ENCODE peak calls at places on chromosome 10, in nine cellular contexts. One of them, this sample, is unnamed.

GRCh38 chr10:106504536-106504935 is 660.0 kb downstream of the SORCS1 start:
- DNase-seq in mesothelial cell of epicardium: no peak
- DNase-seq in effector CD4-positive, alpha-beta T cell: no peak
- DNase-seq in IMR-90: no peak
- DNase-seq in lower leg skin: no peak
- DNase-seq in stomach: no peak
- DNase-seq in posterior vena cava: no peak
- DNase-seq in A549: no peak
- DNase-seq in fibroblast of mammary gland: no peak
- DNase-seq in this sample: peak; percentile 60

GRCh38 chr10:77002872-77003271 is 634.7 kb downstream of the KCNMA1 start:
- DNase-seq in mesothelial cell of epicardium: no peak
- DNase-seq in effector CD4-positive, alpha-beta T cell: no peak
- DNase-seq in IMR-90: no peak
- DNase-seq in lower leg skin: no peak
- DNase-seq in stomach: no peak
- DNase-seq in posterior vena cava: no peak
- DNase-seq in A549: no peak
- DNase-seq in fibroblast of mammary gland: no peak
- DNase-seq in this sample: no peak

GRCh38 chr10:70053896-70054641 is 1.4 kb downstream of the MACROH2A2 start:
- DNase-seq in mesothelial cell of epicardium: peak; percentile 61
- DNase-seq in effector CD4-positive, alpha-beta T cell: no peak
- DNase-seq in IMR-90: no peak
- DNase-seq in lower leg skin: no peak
- DNase-seq in stomach: no peak
- DNase-seq in posterior vena cava: no peak
- DNase-seq in A549: peak; percentile 38
- DNase-seq in fibroblast of mammary gland: peak; percentile 6
- DNase-seq in this sample: no peak

GRCh38 chr10:97149065-97149680 is 36.6 kb downstream of the SLIT1 start:
- DNase-seq in mesothelial cell of epicardium: no peak
- DNase-seq in effector CD4-positive, alpha-beta T cell: no peak
- DNase-seq in IMR-90: no peak
- DNase-seq in lower leg skin: no peak
- DNase-seq in stomach: no peak
- DNase-seq in posterior vena cava: peak; percentile 67
- DNase-seq in A549: no peak
- DNase-seq in fibroblast of mammary gland: no peak
- DNase-seq in this sample: no peak

GRCh38 chr10:46992794-46993552 is 81.7 kb downstream of the PTPN20 start:
- DNase-seq in mesothelial cell of epicardium: no peak
- DNase-seq in effector CD4-positive, alpha-beta T cell: no peak
- DNase-seq in IMR-90: peak; percentile 50
- DNase-seq in lower leg skin: peak; percentile 37
- DNase-seq in stomach: no peak
- DNase-seq in posterior vena cava: peak; percentile 87
- DNase-seq in A549: peak; percentile 28
- DNase-seq in fibroblast of mammary gland: peak; percentile 69
- DNase-seq in this sample: peak; percentile 7

GRCh38 chr10:71727429-71728217 is 8.0 kb upstream of the C10orf105 start:
- DNase-seq in mesothelial cell of epicardium: no peak
- DNase-seq in effector CD4-positive, alpha-beta T cell: peak; percentile 64
- DNase-seq in IMR-90: no peak
- DNase-seq in lower leg skin: peak; percentile 79
- DNase-seq in stomach: peak; percentile 70
- DNase-seq in posterior vena cava: peak; percentile 91
- DNase-seq in A549: no peak
- DNase-seq in fibroblast of mammary gland: peak; percentile 7
- DNase-seq in this sample: peak; percentile 30

GRCh38 chr10:101720606-101721230 is 25.7 kb upstream of the FBXW4 start:
- DNase-seq in mesothelial cell of epicardium: no peak
- DNase-seq in effector CD4-positive, alpha-beta T cell: no peak
- DNase-seq in IMR-90: no peak
- DNase-seq in lower leg skin: no peak
- DNase-seq in stomach: no peak
- DNase-seq in posterior vena cava: no peak
- DNase-seq in A549: no peak
- DNase-seq in fibroblast of mammary gland: no peak
- DNase-seq in this sample: no peak

GRCh38 chr10:112741830-112742402 is 208.1 kb upstream of the TCF7L2 start:
- DNase-seq in mesothelial cell of epicardium: no peak
- DNase-seq in effector CD4-positive, alpha-beta T cell: no peak
- DNase-seq in IMR-90: no peak
- DNase-seq in lower leg skin: no peak
- DNase-seq in stomach: no peak
- DNase-seq in posterior vena cava: no peak
- DNase-seq in A549: no peak
- DNase-seq in fibroblast of mammary gland: no peak
- DNase-seq in this sample: no peak

GRCh38 chr10:100986952-100987684 is at the start of the genes MRPL43 and TWNK:
- DNase-seq in mesothelial cell of epicardium: peak; percentile 84
- DNase-seq in effector CD4-positive, alpha-beta T cell: peak; percentile 80
- DNase-seq in IMR-90: peak; percentile 64
- DNase-seq in lower leg skin: peak; percentile 77
- DNase-seq in stomach: peak; percentile 87
- DNase-seq in posterior vena cava: peak; percentile 96
- DNase-seq in A549: peak; percentile 91
- DNase-seq in fibroblast of mammary gland: peak; percentile 67
- DNase-seq in this sample: peak; percentile 91

GRCh38 chr10:70255329-70256299 is 22.4 kb upstream of the PPA1 start:
- DNase-seq in mesothelial cell of epicardium: no peak
- DNase-seq in effector CD4-positive, alpha-beta T cell: no peak
- DNase-seq in IMR-90: no peak
- DNase-seq in lower leg skin: no peak
- DNase-seq in stomach: no peak
- DNase-seq in posterior vena cava: peak; percentile 86
- DNase-seq in A549: no peak
- DNase-seq in fibroblast of mammary gland: peak; percentile 33
- DNase-seq in this sample: no peak

GRCh38 chr10:1240341-1240775 is 184.2 kb downstream of the WDR37 start:
- DNase-seq in mesothelial cell of epicardium: peak; percentile 34
- DNase-seq in effector CD4-positive, alpha-beta T cell: no peak
- DNase-seq in IMR-90: no peak
- DNase-seq in lower leg skin: no peak
- DNase-seq in stomach: no peak
- DNase-seq in posterior vena cava: no peak
- DNase-seq in A549: no peak
- DNase-seq in fibroblast of mammary gland: no peak
- DNase-seq in this sample: no peak

GRCh38 chr10:14623931-14624330 is 150.8 kb downstream of the FAM107B start:
- DNase-seq in mesothelial cell of epicardium: no peak
- DNase-seq in effector CD4-positive, alpha-beta T cell: no peak
- DNase-seq in IMR-90: no peak
- DNase-seq in lower leg skin: no peak
- DNase-seq in stomach: no peak
- DNase-seq in posterior vena cava: no peak
- DNase-seq in A549: no peak
- DNase-seq in fibroblast of mammary gland: no peak
- DNase-seq in this sample: no peak

GRCh38 chr10:71093531-71093930 is 118.8 kb upstream of the UNC5B start:
- DNase-seq in mesothelial cell of epicardium: no peak
- DNase-seq in effector CD4-positive, alpha-beta T cell: no peak
- DNase-seq in IMR-90: no peak
- DNase-seq in lower leg skin: peak; percentile 4
- DNase-seq in stomach: peak; percentile 7
- DNase-seq in posterior vena cava: no peak
- DNase-seq in A549: no peak
- DNase-seq in fibroblast of mammary gland: no peak
- DNase-seq in this sample: no peak

GRCh38 chr10:127349737-127350136 is 153.3 kb upstream of the INSYN2A start:
- DNase-seq in mesothelial cell of epicardium: no peak
- DNase-seq in effector CD4-positive, alpha-beta T cell: no peak
- DNase-seq in IMR-90: peak; percentile 53
- DNase-seq in lower leg skin: no peak
- DNase-seq in stomach: no peak
- DNase-seq in posterior vena cava: no peak
- DNase-seq in A549: no peak
- DNase-seq in fibroblast of mammary gland: no peak
- DNase-seq in this sample: no peak

GRCh38 chr10:72093450-72093849 is 5.1 kb upstream of the SPOCK2 start:
- DNase-seq in mesothelial cell of epicardium: no peak
- DNase-seq in effector CD4-positive, alpha-beta T cell: no peak
- DNase-seq in IMR-90: no peak
- DNase-seq in lower leg skin: no peak
- DNase-seq in stomach: no peak
- DNase-seq in posterior vena cava: no peak
- DNase-seq in A549: no peak
- DNase-seq in fibroblast of mammary gland: no peak
- DNase-seq in this sample: no peak

GRCh38 chr10:26573674-26574073 is 123.8 kb upstream of the PDSS1 start:
- DNase-seq in mesothelial cell of epicardium: no peak
- DNase-seq in effector CD4-positive, alpha-beta T cell: no peak
- DNase-seq in IMR-90: no peak
- DNase-seq in lower leg skin: no peak
- DNase-seq in stomach: no peak
- DNase-seq in posterior vena cava: no peak
- DNase-seq in A549: no peak
- DNase-seq in fibroblast of mammary gland: no peak
- DNase-seq in this sample: no peak

GRCh38 chr10:50415292-50415691 is 164.0 kb upstream of the ASAH2 start:
- DNase-seq in mesothelial cell of epicardium: no peak
- DNase-seq in effector CD4-positive, alpha-beta T cell: no peak
- DNase-seq in IMR-90: no peak
- DNase-seq in lower leg skin: no peak
- DNase-seq in stomach: no peak
- DNase-seq in posterior vena cava: no peak
- DNase-seq in A549: no peak
- DNase-seq in fibroblast of mammary gland: no peak
- DNase-seq in this sample: no peak

GRCh38 chr10:89280501-89280900 is 21.3 kb upstream of the IFIT2 start:
- DNase-seq in mesothelial cell of epicardium: no peak
- DNase-seq in effector CD4-positive, alpha-beta T cell: no peak
- DNase-seq in IMR-90: no peak
- DNase-seq in lower leg skin: no peak
- DNase-seq in stomach: no peak
- DNase-seq in posterior vena cava: no peak
- DNase-seq in A549: no peak
- DNase-seq in fibroblast of mammary gland: peak; percentile 31
- DNase-seq in this sample: no peak

GRCh38 chr10:68359189-68359588 is 26.5 kb upstream of the PBLD start:
- DNase-seq in mesothelial cell of epicardium: no peak
- DNase-seq in effector CD4-positive, alpha-beta T cell: no peak
- DNase-seq in IMR-90: no peak
- DNase-seq in lower leg skin: no peak
- DNase-seq in stomach: no peak
- DNase-seq in posterior vena cava: no peak
- DNase-seq in A549: no peak
- DNase-seq in fibroblast of mammary gland: no peak
- DNase-seq in this sample: no peak

This sample was measured in foreskin fibroblast.